ENCODE peak calls at places on chromosomes 6 and 20, in ten cellular contexts. Z is brain microvascular endothelial cell, G is fibroblast of the aortic adventitia, D is cardiac muscle cell, K is heart left ventricle, S is endodermal cell, B is MM.1S, Y is AG10803, U is psoas muscle, V is uterus. R is an unnamed sample.

GRCh38 chr6:44116643-44117382 is 10.4 kb downstream of the MRPL14 start:
- DNase-seq in Z (peak), G (peak), D (peak), K (no peak), S (no peak), B (no peak), Y (peak), U (no peak), V (no peak), R (peak)

GRCh38 chr20:45545754-45546453 is 1.3 kb downstream of the EPPIN start:
- DNase-seq in Z (peak), G (peak), D (peak), K (no peak), S (peak), B (peak), Y (peak), U (no peak), V (no peak), R (peak)

GRCh38 chr6:147397306-147397705 is 111.2 kb upstream of the SAMD5 start:
- DNase-seq in Z (no peak), G (no peak), D (no peak), K (no peak), S (no peak), B (no peak), Y (no peak), U (no peak), V (no peak), R (no peak)

GRCh38 chr6:104940238-104940880 is 16.5 kb upstream of the LIN28B start:
- DNase-seq in Z (no peak), G (no peak), D (no peak), K (no peak), S (peak), B (no peak), Y (no peak), U (no peak), V (no peak), R (peak)

GRCh38 chr6:127514396-127515227 is 4.5 kb downstream of the MTCL3 start:
- DNase-seq in Z (peak), G (peak), D (peak), K (no peak), S (peak), B (no peak), Y (peak), U (peak), V (peak), R (peak)

GRCh38 chr20:38935285-38935684 is 9.1 kb downstream of the FAM83D start:
- DNase-seq in Z (peak), G (peak), D (peak), K (no peak), S (no peak), B (no peak), Y (peak), U (no peak), V (no peak), R (peak)

GRCh38 chr6:33914519-33915120 is 110.8 kb upstream of the MLN start:
- DNase-seq in Z (no peak), G (no peak), D (no peak), K (peak), S (no peak), B (no peak), Y (no peak), U (no peak), V (no peak), R (no peak)

GRCh38 chr20:16537025-16537665 is 36.1 kb downstream of the KIF16B start:
- DNase-seq in Z (no peak), G (no peak), D (no peak), K (no peak), S (no peak), B (no peak), Y (no peak), U (no peak), V (no peak), R (no peak)

GRCh38 chr20:36541227-36542018 is at the start of gene MYL9:
- DNase-seq in Z (peak), G (peak), D (peak), K (peak), S (peak), B (no peak), Y (peak), U (peak), V (peak), R (peak)

GRCh38 chr6:35454843-35455110 is 2.6 kb downstream of the FANCE start:
- DNase-seq in Z (no peak), G (no peak), D (no peak), K (no peak), S (no peak), B (no peak), Y (no peak), U (no peak), V (no peak), R (no peak)
- H3K4me3 ChIP-seq in Z (no peak), G (no peak), D (no peak), K (no peak), S (no peak), B (no peak), Y (no peak), U (peak), V (no peak), R (peak)

GRCh38 chr6:165662671-165663282 is at the start of gene PDE10A:
- DNase-seq in Z (peak), G (peak), D (peak), K (peak), S (peak), B (no peak), Y (peak), U (peak), V (peak), R (no peak)

GRCh38 chr6:165664553-165665383 is 1.7 kb upstream of the PDE10A start:
- DNase-seq in Z (no peak), G (peak), D (peak), K (no peak), S (no peak), B (no peak), Y (no peak), U (no peak), V (no peak), R (peak)

GRCh38 chr6:165663283-165663735 is 268 bp upstream of the PDE10A start:
- DNase-seq in Z (peak), G (peak), D (peak), K (peak), S (peak), B (no peak), Y (peak), U (peak), V (peak), R (peak)

GRCh38 chr6:165665384-165665672 is 2.3 kb upstream of the PDE10A start:
- DNase-seq in Z (no peak), G (no peak), D (no peak), K (no peak), S (no peak), B (no peak), Y (no peak), U (no peak), V (no peak), R (no peak)

GRCh38 chr6:165663736-165664552 is 903 bp upstream of the PDE10A start:
- DNase-seq in Z (peak), G (no peak), D (no peak), K (no peak), S (peak), B (no peak), Y (peak), U (no peak), V (no peak), R (no peak)
- H3K4me3 ChIP-seq in Z (peak), G (peak), D (peak), K (peak), S (peak), B (no peak), Y (peak), U (peak), V (peak), R (no peak)

GRCh38 chr6:75933387-75933975 is 139.0 kb downstream of the IMPG1 start:
- DNase-seq in Z (no peak), G (no peak), D (no peak), K (no peak), S (no peak), B (no peak), Y (no peak), U (no peak), V (no peak), R (no peak)

GRCh38 chr6:75934643-75935472 is 137.6 kb downstream of the IMPG1 start:
- DNase-seq in Z (peak), G (peak), D (peak), K (no peak), S (peak), B (peak), Y (peak), U (no peak), V (peak), R (peak)

GRCh38 chr6:75932067-75932466 is 140.4 kb downstream of the IMPG1 start:
- DNase-seq in Z (peak), G (no peak), D (peak), K (no peak), S (peak), B (no peak), Y (no peak), U (no peak), V (no peak), R (peak)

GRCh38 chr6:75936682-75937081 is 135.8 kb downstream of the IMPG1 start:
- DNase-seq in Z (no peak), G (no peak), D (no peak), K (no peak), S (no peak), B (no peak), Y (no peak), U (no peak), V (no peak), R (no peak)

DNA sequence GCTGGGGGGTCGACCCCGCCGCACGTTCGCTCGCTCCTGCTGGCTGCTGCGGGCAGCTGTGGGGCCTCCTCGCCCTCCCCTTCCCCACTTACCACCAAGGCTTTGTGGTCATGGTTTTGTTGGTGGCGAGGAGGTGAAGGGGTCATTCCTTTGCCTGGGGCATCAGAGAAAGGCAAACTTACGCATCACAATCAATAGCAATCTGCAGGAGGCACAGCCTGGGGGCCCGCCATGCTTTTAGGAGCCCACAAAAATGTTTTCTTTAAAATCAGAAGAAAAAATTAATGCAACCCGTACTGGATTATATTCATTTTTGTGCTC is 137.0 kb downstream of the IMPG1 start:
- DNase-seq in Z (no peak), G (no peak), D (no peak), K (no peak), S (no peak), B (no peak), Y (no peak), U (no peak), V (no peak), R (no peak)
- H3K4me3 ChIP-seq in Z (peak), G (peak), D (peak), K (peak), S (peak), B (no peak), Y (peak), U (peak), V (peak), R (peak)

DNA sequence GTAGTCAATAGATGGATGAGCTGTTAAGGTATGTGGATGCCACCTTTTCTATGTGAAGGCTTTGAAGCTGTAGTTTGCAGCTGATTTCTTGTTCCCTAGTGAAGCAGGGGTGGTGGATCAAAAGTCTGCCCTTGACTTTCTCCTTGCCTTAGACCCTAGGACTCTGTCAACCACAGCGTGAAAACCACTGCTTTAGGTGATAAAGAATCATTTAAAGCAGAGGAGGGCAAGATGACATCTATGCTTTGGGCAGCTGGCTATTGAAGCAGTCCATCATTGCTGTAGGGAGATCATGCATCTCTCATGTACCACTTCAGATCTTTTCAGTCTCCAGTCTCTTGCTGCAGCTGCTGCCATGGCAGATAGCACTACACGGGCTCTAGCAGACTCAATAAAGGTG is 122.2 kb upstream of the STMND1 start:
- DNase-seq in Z (no peak), G (no peak), D (no peak), K (no peak), S (no peak), B (no peak), Y (no peak), U (no peak), V (no peak), R (no peak)
- H3K4me3 ChIP-seq in Z (no peak), G (no peak), D (no peak), K (no peak), S (no peak), B (no peak), Y (no peak), U (no peak), V (no peak), R (no peak)

GRCh38 chr6:107784669-107785068 is 39.4 kb downstream of the SCML4 start:
- DNase-seq in Z (no peak), G (peak), D (peak), K (no peak), S (peak), B (no peak), Y (no peak), U (no peak), V (no peak), R (peak)

GRCh38 chr6:107786179-107786578 is 37.9 kb downstream of the SCML4 start:
- DNase-seq in Z (no peak), G (no peak), D (no peak), K (no peak), S (peak), B (no peak), Y (no peak), U (no peak), V (no peak), R (no peak)

GRCh38 chr6:107786709-107787588 is 37.2 kb downstream of the SCML4 start:
- DNase-seq in Z (no peak), G (no peak), D (no peak), K (no peak), S (peak), B (peak), Y (no peak), U (peak), V (no peak), R (no peak)

GRCh38 chr6:107789361-107789760 is 34.8 kb downstream of the SCML4 start:
- DNase-seq in Z (no peak), G (no peak), D (no peak), K (no peak), S (peak), B (no peak), Y (no peak), U (no peak), V (no peak), R (no peak)

DNA sequence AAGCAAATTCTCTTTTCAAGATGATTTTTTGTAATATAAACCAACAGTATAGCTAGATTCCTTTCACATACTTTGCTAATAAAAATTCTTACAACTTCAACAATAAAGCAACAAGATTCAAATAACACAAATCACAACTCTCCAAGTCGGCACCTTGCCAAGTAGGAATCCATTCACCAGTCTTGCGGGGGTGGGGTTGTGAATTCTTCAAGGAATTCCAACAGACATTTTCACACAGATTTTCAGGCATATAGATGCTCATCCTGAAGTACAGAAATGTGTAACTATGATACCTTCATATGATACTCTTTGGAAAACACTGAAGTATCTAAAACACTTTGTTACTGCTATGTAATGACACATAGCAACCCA is 36.5 kb downstream of the SCML4 start:
- DNase-seq in Z (no peak), G (no peak), D (no peak), K (no peak), S (peak), B (no peak), Y (no peak), U (no peak), V (no peak), R (no peak)
- H3K4me3 ChIP-seq in Z (no peak), G (no peak), D (no peak), K (no peak), S (no peak), B (peak), Y (no peak), U (no peak), V (no peak), R (no peak)

DNA sequence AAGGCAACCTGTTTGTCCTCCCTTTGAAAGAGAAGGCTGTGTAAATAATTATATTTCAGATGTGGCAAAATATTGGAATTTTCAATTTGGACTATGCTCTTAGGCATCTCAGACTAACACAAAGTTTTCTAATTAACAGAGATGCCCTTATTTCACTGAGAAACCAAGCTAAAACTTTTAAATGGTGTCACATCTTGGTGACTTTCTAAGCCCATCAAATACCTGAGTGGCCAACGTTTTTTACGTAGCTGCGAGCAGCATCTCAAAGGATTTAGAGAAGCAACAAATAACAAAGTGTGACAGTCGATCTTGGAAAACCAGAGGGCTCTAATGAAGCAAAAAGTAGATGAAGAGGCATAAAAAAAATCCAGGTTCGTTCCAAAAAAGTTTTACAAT is 3.4 kb upstream of the HEY2 start:
- DNase-seq in Z (no peak), G (no peak), D (no peak), K (no peak), S (no peak), B (no peak), Y (no peak), U (no peak), V (no peak), R (no peak)
- H3K4me3 ChIP-seq in Z (no peak), G (no peak), D (peak), K (peak), S (peak), B (no peak), Y (no peak), U (peak), V (peak), R (no peak)

GRCh38 chr6:41682497-41682961 is 44.3 kb downstream of the MDFI start:
- DNase-seq in Z (no peak), G (no peak), D (no peak), K (no peak), S (peak), B (no peak), Y (no peak), U (no peak), V (no peak), R (no peak)
- H3K4me3 ChIP-seq in Z (no peak), G (no peak), D (no peak), K (peak), S (no peak), B (no peak), Y (no peak), U (peak), V (peak), R (no peak)

GRCh38 chr6:11222385-11223277 is 9.8 kb downstream of the NEDD9 start:
- DNase-seq in Z (no peak), G (no peak), D (no peak), K (no peak), S (no peak), B (no peak), Y (no peak), U (no peak), V (no peak), R (no peak)

GRCh38 chr6:11225990-11226389 is 6.5 kb downstream of the NEDD9 start:
- DNase-seq in Z (no peak), G (no peak), D (no peak), K (no peak), S (no peak), B (no peak), Y (no peak), U (no peak), V (no peak), R (no peak)

GRCh38 chr6:11223296-11223695 is 9.2 kb downstream of the NEDD9 start:
- DNase-seq in Z (no peak), G (no peak), D (no peak), K (no peak), S (no peak), B (no peak), Y (no peak), U (no peak), V (no peak), R (no peak)

GRCh38 chr6:11224966-11225463 is 7.5 kb downstream of the NEDD9 start:
- DNase-seq in Z (no peak), G (no peak), D (no peak), K (no peak), S (no peak), B (no peak), Y (no peak), U (no peak), V (no peak), R (no peak)

GRCh38 chr6:11224252-11224965 is 8.1 kb downstream of the NEDD9 start:
- DNase-seq in Z (peak), G (peak), D (peak), K (no peak), S (no peak), B (no peak), Y (no peak), U (no peak), V (no peak), R (peak)
- H3K4me3 ChIP-seq in Z (no peak), G (no peak), D (no peak), K (peak), S (no peak), B (no peak), Y (no peak), U (peak), V (no peak), R (no peak)

GRCh38 chr6:137701942-137702341 is 165.1 kb upstream of the TNFAIP3 start:
- DNase-seq in Z (no peak), G (no peak), D (no peak), K (no peak), S (no peak), B (no peak), Y (no peak), U (no peak), V (no peak), R (no peak)

GRCh38 chr6:137699036-137699683 is 167.9 kb upstream of the TNFAIP3 start:
- DNase-seq in Z (no peak), G (no peak), D (no peak), K (no peak), S (no peak), B (no peak), Y (no peak), U (no peak), V (no peak), R (peak)

GRCh38 chr6:137698636-137699035 is 168.4 kb upstream of the TNFAIP3 start:
- DNase-seq in Z (no peak), G (no peak), D (peak), K (no peak), S (no peak), B (peak), Y (peak), U (no peak), V (no peak), R (peak)

GRCh38 chr6:137702791-137703424 is 164.2 kb upstream of the TNFAIP3 start:
- DNase-seq in Z (no peak), G (peak), D (no peak), K (no peak), S (no peak), B (no peak), Y (no peak), U (no peak), V (no peak), R (no peak)

DNA sequence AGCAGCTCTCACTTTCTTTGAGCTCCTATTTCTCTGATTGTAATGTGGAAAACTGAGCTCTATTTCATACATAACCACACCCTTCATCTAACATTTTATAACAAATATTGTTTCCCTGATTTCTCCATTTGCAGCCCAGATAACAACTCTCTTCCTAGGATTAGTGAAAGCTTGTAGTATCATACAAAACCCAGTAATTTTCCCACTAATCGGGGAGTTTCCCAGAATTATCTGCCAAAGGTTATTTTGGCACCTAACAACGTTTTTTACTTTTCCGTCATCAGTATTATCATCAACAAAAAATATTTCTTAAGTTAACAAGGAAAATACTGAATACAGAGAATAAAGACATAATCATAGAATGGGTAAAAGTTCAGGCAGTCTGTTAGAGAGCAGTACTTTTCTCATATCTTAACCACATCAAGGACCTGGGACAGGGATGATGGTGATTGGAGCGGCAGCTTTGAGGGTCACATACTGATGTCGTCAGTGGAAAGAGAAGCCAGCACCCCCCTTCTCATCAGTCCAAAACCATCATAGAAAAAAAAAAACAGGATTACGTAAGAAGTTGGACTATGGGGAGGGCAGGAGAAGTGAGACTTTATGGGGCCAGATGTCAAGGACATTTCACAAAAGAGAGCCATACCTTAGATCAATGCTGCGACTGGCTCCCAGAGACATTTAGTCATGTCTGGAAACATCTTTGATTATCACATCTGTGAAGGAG is 166.1 kb upstream of the TNFAIP3 start:
- DNase-seq in Z (no peak), G (peak), D (peak), K (no peak), S (no peak), B (no peak), Y (no peak), U (no peak), V (peak), R (no peak)
- H3K4me3 ChIP-seq in Z (no peak), G (no peak), D (no peak), K (no peak), S (no peak), B (no peak), Y (no peak), U (no peak), V (no peak), R (no peak)